ENCODE peak calls at places on chromosomes 2 and 18, in eight cellular contexts. One of them, this sample, is unnamed.

GRCh38 chr2:71813801-71814470 is 333.7 kb downstream of the CYP26B1 start:
- DNase-seq in GM10248: no peak
- DNase-seq in WTC11: no peak
- DNase-seq in pancreas: no peak
- DNase-seq in CD4-positive, alpha-beta T cell: no peak
- DNase-seq in A549: no peak
- DNase-seq in HFFc6: no peak
- DNase-seq in HCT116: no peak
- DNase-seq in this sample: no peak

GRCh38 chr2:181036445-181036844 is 56.0 kb downstream of the UBE2E3 start:
- DNase-seq in GM10248: no peak
- DNase-seq in WTC11: no peak
- DNase-seq in pancreas: no peak
- DNase-seq in CD4-positive, alpha-beta T cell: no peak
- DNase-seq in A549: no peak
- DNase-seq in HFFc6: no peak
- DNase-seq in HCT116: no peak
- DNase-seq in this sample: no peak

GRCh38 chr2:58918138-58918537 is 677.0 kb upstream of the FANCL start:
- DNase-seq in GM10248: no peak
- DNase-seq in WTC11: no peak
- DNase-seq in pancreas: no peak
- DNase-seq in CD4-positive, alpha-beta T cell: no peak
- DNase-seq in A549: no peak
- DNase-seq in HFFc6: peak
- DNase-seq in HCT116: no peak
- DNase-seq in this sample: no peak

GRCh38 chr2:135586148-135586547 is 54.9 kb downstream of the R3HDM1 start:
- DNase-seq in GM10248: no peak
- DNase-seq in WTC11: no peak
- DNase-seq in pancreas: no peak
- DNase-seq in CD4-positive, alpha-beta T cell: no peak
- DNase-seq in A549: no peak
- DNase-seq in HFFc6: no peak
- DNase-seq in HCT116: no peak
- DNase-seq in this sample: no peak

GRCh38 chr18:24734058-24734457 is 273.6 kb downstream of the HRH4 start:
- DNase-seq in GM10248: no peak
- DNase-seq in WTC11: peak
- DNase-seq in pancreas: no peak
- DNase-seq in CD4-positive, alpha-beta T cell: no peak
- DNase-seq in A549: no peak
- DNase-seq in HFFc6: no peak
- DNase-seq in HCT116: no peak
- DNase-seq in this sample: no peak

GRCh38 chr2:237892478-237892877 is 33.1 kb downstream of the RAMP1 start:
- DNase-seq in GM10248: no peak
- DNase-seq in WTC11: no peak
- DNase-seq in pancreas: no peak
- DNase-seq in CD4-positive, alpha-beta T cell: no peak
- DNase-seq in A549: no peak
- DNase-seq in HFFc6: no peak
- DNase-seq in HCT116: no peak
- DNase-seq in this sample: no peak

GRCh38 chr2:61543062-61543461 is 4.9 kb upstream of the XPO1 start:
- DNase-seq in GM10248: no peak
- DNase-seq in WTC11: no peak
- DNase-seq in pancreas: no peak
- DNase-seq in CD4-positive, alpha-beta T cell: no peak
- DNase-seq in A549: no peak
- DNase-seq in HFFc6: no peak
- DNase-seq in HCT116: no peak
- DNase-seq in this sample: no peak

GRCh38 chr2:100903534-100904258 is 83.8 kb downstream of the NPAS2 start:
- DNase-seq in GM10248: no peak
- DNase-seq in WTC11: no peak
- DNase-seq in pancreas: no peak
- DNase-seq in CD4-positive, alpha-beta T cell: no peak
- DNase-seq in A549: peak
- DNase-seq in HFFc6: no peak
- DNase-seq in HCT116: no peak
- DNase-seq in this sample: no peak

GRCh38 chr2:191693151-191693550 is 15.2 kb downstream of the NABP1 start:
- DNase-seq in GM10248: no peak
- DNase-seq in WTC11: no peak
- DNase-seq in pancreas: no peak
- DNase-seq in CD4-positive, alpha-beta T cell: no peak
- DNase-seq in A549: no peak
- DNase-seq in HFFc6: no peak
- DNase-seq in HCT116: no peak
- DNase-seq in this sample: no peak

GRCh38 chr2:116585654-116586053 is 1228.8 kb upstream of the DDX18 start:
- DNase-seq in GM10248: no peak
- DNase-seq in WTC11: no peak
- DNase-seq in pancreas: no peak
- DNase-seq in CD4-positive, alpha-beta T cell: no peak
- DNase-seq in A549: no peak
- DNase-seq in HFFc6: no peak
- DNase-seq in HCT116: no peak
- DNase-seq in this sample: no peak

GRCh38 chr2:174013310-174013751 is 48.2 kb upstream of the SP3 start:
- DNase-seq in GM10248: no peak
- DNase-seq in WTC11: peak
- DNase-seq in pancreas: no peak
- DNase-seq in CD4-positive, alpha-beta T cell: no peak
- DNase-seq in A549: no peak
- DNase-seq in HFFc6: no peak
- DNase-seq in HCT116: no peak
- DNase-seq in this sample: no peak

GRCh38 chr18:50545936-50546335 is 14.0 kb upstream of the MAPK4 start:
- DNase-seq in GM10248: no peak
- DNase-seq in WTC11: no peak
- DNase-seq in pancreas: no peak
- DNase-seq in CD4-positive, alpha-beta T cell: no peak
- DNase-seq in A549: no peak
- DNase-seq in HFFc6: no peak
- DNase-seq in HCT116: no peak
- DNase-seq in this sample: no peak

GRCh38 chr18:10926565-10927194 is 222.7 kb downstream of the PIEZO2 start:
- DNase-seq in GM10248: no peak
- DNase-seq in WTC11: no peak
- DNase-seq in pancreas: no peak
- DNase-seq in CD4-positive, alpha-beta T cell: no peak
- DNase-seq in A549: no peak
- DNase-seq in HFFc6: peak
- DNase-seq in HCT116: no peak
- DNase-seq in this sample: no peak

GRCh38 chr18:75350857-75351256 is 76.6 kb downstream of the SMIM21 start:
- DNase-seq in GM10248: no peak
- DNase-seq in WTC11: no peak
- DNase-seq in pancreas: no peak
- DNase-seq in CD4-positive, alpha-beta T cell: no peak
- DNase-seq in A549: no peak
- DNase-seq in HFFc6: no peak
- DNase-seq in HCT116: no peak
- DNase-seq in this sample: no peak

GRCh38 chr18:24741961-24742738 is 281.7 kb downstream of the HRH4 start:
- DNase-seq in GM10248: no peak
- DNase-seq in WTC11: no peak
- DNase-seq in pancreas: no peak
- DNase-seq in CD4-positive, alpha-beta T cell: no peak
- DNase-seq in A549: no peak
- DNase-seq in HFFc6: no peak
- DNase-seq in HCT116: no peak
- DNase-seq in this sample: no peak

GRCh38 chr2:3491306-3491705 is 28.0 kb downstream of the ADI1 start:
- DNase-seq in GM10248: peak
- DNase-seq in WTC11: no peak
- DNase-seq in pancreas: no peak
- DNase-seq in CD4-positive, alpha-beta T cell: no peak
- DNase-seq in A549: no peak
- DNase-seq in HFFc6: no peak
- DNase-seq in HCT116: no peak
- DNase-seq in this sample: no peak

GRCh38 chr18:79275992-79276391 is 119.7 kb upstream of the NFATC1 start:
- DNase-seq in GM10248: peak
- DNase-seq in WTC11: no peak
- DNase-seq in pancreas: no peak
- DNase-seq in CD4-positive, alpha-beta T cell: no peak
- DNase-seq in A549: no peak
- DNase-seq in HFFc6: peak
- DNase-seq in HCT116: no peak
- DNase-seq in this sample: no peak

GRCh38 chr2:161703863-161704262 is 79.6 kb downstream of the SLC4A10 start:
- DNase-seq in GM10248: no peak
- DNase-seq in WTC11: no peak
- DNase-seq in pancreas: no peak
- DNase-seq in CD4-positive, alpha-beta T cell: no peak
- DNase-seq in A549: no peak
- DNase-seq in HFFc6: no peak
- DNase-seq in HCT116: no peak
- DNase-seq in this sample: no peak

GRCh38 chr18:37544713-37545112 is 20.9 kb downstream of the CELF4 start:
- DNase-seq in GM10248: no peak
- DNase-seq in WTC11: no peak
- DNase-seq in pancreas: no peak
- DNase-seq in CD4-positive, alpha-beta T cell: no peak
- DNase-seq in A549: no peak
- DNase-seq in HFFc6: no peak
- DNase-seq in HCT116: no peak
- DNase-seq in this sample: no peak

GRCh38 chr18:9337875-9338274 is 3.3 kb downstream of the TWSG1 start:
- DNase-seq in GM10248: peak
- DNase-seq in WTC11: no peak
- DNase-seq in pancreas: no peak
- DNase-seq in CD4-positive, alpha-beta T cell: no peak
- DNase-seq in A549: no peak
- DNase-seq in HFFc6: peak
- DNase-seq in HCT116: no peak
- DNase-seq in this sample: no peak

GRCh38 chr2:7686016-7686385 is 768.8 kb downstream of the RNF144A start:
- DNase-seq in GM10248: no peak
- DNase-seq in WTC11: no peak
- DNase-seq in pancreas: no peak
- DNase-seq in CD4-positive, alpha-beta T cell: no peak
- DNase-seq in A549: no peak
- DNase-seq in HFFc6: no peak
- DNase-seq in HCT116: no peak
- DNase-seq in this sample: no peak

GRCh38 chr18:37674570-37674969 is 109.0 kb upstream of the CELF4 start:
- DNase-seq in GM10248: no peak
- DNase-seq in WTC11: no peak
- DNase-seq in pancreas: no peak
- DNase-seq in CD4-positive, alpha-beta T cell: no peak
- DNase-seq in A549: no peak
- DNase-seq in HFFc6: no peak
- DNase-seq in HCT116: peak
- DNase-seq in this sample: no peak

GRCh38 chr18:67302043-67302442 is 214.5 kb downstream of the DSEL start:
- DNase-seq in GM10248: no peak
- DNase-seq in WTC11: no peak
- DNase-seq in pancreas: no peak
- DNase-seq in CD4-positive, alpha-beta T cell: no peak
- DNase-seq in A549: no peak
- DNase-seq in HFFc6: no peak
- DNase-seq in HCT116: no peak
- DNase-seq in this sample: no peak

GRCh38 chr2:233129351-233129978 is 69.3 kb downstream of the INPP5D start:
- DNase-seq in GM10248: no peak
- DNase-seq in WTC11: peak
- DNase-seq in pancreas: no peak
- DNase-seq in CD4-positive, alpha-beta T cell: no peak
- DNase-seq in A549: peak
- DNase-seq in HFFc6: no peak
- DNase-seq in HCT116: peak
- DNase-seq in this sample: no peak
- TF ChIP-seq CTCF in GM10248: no peak
- TF ChIP-seq CTCF in WTC11: peak
- TF ChIP-seq CTCF in pancreas: no peak
- TF ChIP-seq CTCF in CD4-positive, alpha-beta T cell: no peak
- TF ChIP-seq CTCF in A549: no peak
- TF ChIP-seq CTCF in HFFc6: peak
- TF ChIP-seq CTCF in HCT116: peak
- TF ChIP-seq CTCF in this sample: no peak

GRCh38 chr18:35511833-35512232 is 14.1 kb upstream of the INO80C start:
- DNase-seq in GM10248: no peak
- DNase-seq in WTC11: no peak
- DNase-seq in pancreas: no peak
- DNase-seq in CD4-positive, alpha-beta T cell: no peak
- DNase-seq in A549: no peak
- DNase-seq in HFFc6: no peak
- DNase-seq in HCT116: peak
- DNase-seq in this sample: no peak
- TF ChIP-seq CTCF in GM10248: peak
- TF ChIP-seq CTCF in WTC11: no peak
- TF ChIP-seq CTCF in pancreas: no peak
- TF ChIP-seq CTCF in CD4-positive, alpha-beta T cell: no peak
- TF ChIP-seq CTCF in A549: no peak
- TF ChIP-seq CTCF in HFFc6: no peak
- TF ChIP-seq CTCF in HCT116: peak
- TF ChIP-seq CTCF in this sample: no peak

GRCh38 chr18:60413944-60414547 is 41.5 kb upstream of the MC4R start:
- DNase-seq in GM10248: no peak
- DNase-seq in WTC11: peak
- DNase-seq in pancreas: no peak
- DNase-seq in CD4-positive, alpha-beta T cell: no peak
- DNase-seq in A549: no peak
- DNase-seq in HFFc6: peak
- DNase-seq in HCT116: peak
- DNase-seq in this sample: no peak

DNA sequence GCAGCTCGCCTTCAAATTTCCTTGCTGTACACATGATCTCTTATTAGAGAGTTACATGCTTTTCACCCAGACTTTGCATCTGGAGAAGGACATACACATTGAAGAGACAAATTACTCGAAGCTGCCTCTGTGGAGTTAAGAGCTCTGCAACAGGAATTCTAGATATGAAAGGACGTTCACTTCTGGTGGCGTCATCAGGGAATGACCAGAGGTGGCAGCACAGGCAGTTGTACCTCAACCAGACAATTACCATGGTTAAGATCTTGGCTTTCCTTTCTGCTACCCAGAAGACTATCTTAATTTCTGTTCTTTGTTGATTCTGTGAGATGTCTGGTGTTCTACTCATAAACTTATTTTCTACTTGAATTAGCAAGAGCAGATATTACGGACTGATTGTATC is 39.1 kb upstream of the MC4R start:
- DNase-seq in GM10248: no peak
- DNase-seq in WTC11: peak
- DNase-seq in pancreas: no peak
- DNase-seq in CD4-positive, alpha-beta T cell: no peak
- DNase-seq in A549: no peak
- DNase-seq in HFFc6: no peak
- DNase-seq in HCT116: peak
- DNase-seq in this sample: no peak
- TF ChIP-seq CTCF in GM10248: no peak
- TF ChIP-seq CTCF in WTC11: peak
- TF ChIP-seq CTCF in pancreas: no peak
- TF ChIP-seq CTCF in CD4-positive, alpha-beta T cell: no peak
- TF ChIP-seq CTCF in A549: no peak
- TF ChIP-seq CTCF in HFFc6: peak
- TF ChIP-seq CTCF in HCT116: no peak
- TF ChIP-seq CTCF in this sample: no peak

GRCh38 chr2:178827111-178827510 is 19.9 kb upstream of the TTN start:
- DNase-seq in GM10248: no peak
- DNase-seq in WTC11: no peak
- DNase-seq in pancreas: no peak
- DNase-seq in CD4-positive, alpha-beta T cell: no peak
- DNase-seq in A549: no peak
- DNase-seq in HFFc6: no peak
- DNase-seq in HCT116: no peak
- DNase-seq in this sample: no peak
- TF ChIP-seq CTCF in GM10248: no peak
- TF ChIP-seq CTCF in WTC11: no peak
- TF ChIP-seq CTCF in pancreas: no peak
- TF ChIP-seq CTCF in CD4-positive, alpha-beta T cell: no peak
- TF ChIP-seq CTCF in A549: no peak
- TF ChIP-seq CTCF in HFFc6: no peak
- TF ChIP-seq CTCF in HCT116: no peak
- TF ChIP-seq CTCF in this sample: no peak

This sample was measured in CD14-positive monocyte.